ENCODE peak calls at places on chromosomes 12 and 14, in four cellular contexts. B is H1, Y is K562, D is A549. V is an unnamed sample.

GRCh38 chr12:90809941-90810340 is 145.0 kb downstream of the CCER1 start:
- DNase-seq in B (no peak), Y (no peak), D (no peak), V (no peak)

GRCh38 chr12:108340037-108340436 is 926 bp upstream of the CMKLR1 start:
- DNase-seq in B (no peak), Y (no peak), D (no peak), V (no peak)

GRCh38 chr12:121145221-121145620 is 12.5 kb downstream of the P2RX7 start:
- DNase-seq in B (no peak), Y (no peak), D (no peak), V (no peak)

GRCh38 chr14:92315050-92315785 is 7.7 kb upstream of the SLC24A4 start:
- DNase-seq in B (no peak), Y (no peak), D (no peak), V (no peak)

GRCh38 chr14:49975286-49975685 is 82.4 kb downstream of the ARF6 start:
- DNase-seq in B (no peak), Y (no peak), D (no peak), V (no peak)

GRCh38 chr12:53600490-53601295 is 25.5 kb downstream of the ATF7 start:
- DNase-seq in B (no peak), Y (no peak), D (no peak), V (no peak)

GRCh38 chr14:92847220-92848148 is 53.4 kb downstream of the GOLGA5 start:
- DNase-seq in B (no peak), Y (no peak), D (no peak), V (no peak)

GRCh38 chr12:126191037-126191891 is 1126.0 kb downstream of the AACS start:
- DNase-seq in B (peak; percentile 74), Y (no peak), D (no peak), V (no peak)

GRCh38 chr14:76958975-76959710 is 69.4 kb downstream of the IRF2BPL start:
- DNase-seq in B (no peak), Y (peak; percentile 56), D (no peak), V (peak; percentile 81)

GRCh38 chr12:28708918-28709371 is 440.1 kb upstream of the FAR2 start:
- DNase-seq in B (no peak), Y (no peak), D (no peak), V (no peak)

GRCh38 chr12:102430661-102431060 is 49.7 kb downstream of the IGF1 start:
- DNase-seq in B (no peak), Y (no peak), D (no peak), V (no peak)

GRCh38 chr14:74933925-74934435 is 10.9 kb upstream of the RPS6KL1 start:
- DNase-seq in B (no peak), Y (no peak), D (no peak), V (no peak)

GRCh38 chr14:100726812-100727564 is at the start of gene DLK1:
- DNase-seq in B (no peak), Y (peak; percentile 72), D (no peak), V (no peak)

GRCh38 chr14:55518391-55518790 is 61.6 kb upstream of the KTN1 start:
- DNase-seq in B (no peak), Y (no peak), D (no peak), V (no peak)

GRCh38 chr12:67645571-67645970 is 3.0 kb upstream of the DYRK2 start:
- DNase-seq in B (no peak), Y (no peak), D (no peak), V (no peak)

GRCh38 chr12:124611559-124612391 is 44.4 kb upstream of the NCOR2 start:
- DNase-seq in B (no peak), Y (no peak), D (no peak), V (no peak)

GRCh38 chr12:53961025-53961761 is 6.5 kb downstream of the HOXC12 start:
- DNase-seq in B (no peak), Y (no peak), D (no peak), V (no peak)

GRCh38 chr14:34035177-34035933 is 84.5 kb upstream of the EGLN3 start:
- DNase-seq in B (no peak), Y (no peak), D (no peak), V (peak; percentile 95)

GRCh38 chr12:66197413-66198055 is 8.5 kb downstream of the IRAK3 start:
- DNase-seq in B (no peak), Y (no peak), D (no peak), V (no peak)

GRCh38 chr12:64104376-64104775 is 117.7 kb downstream of the KICS2 start:
- DNase-seq in B (no peak), Y (no peak), D (no peak), V (no peak)

GRCh38 chr14:86673523-86673969 is 1143.6 kb downstream of the FLRT2 start:
- DNase-seq in B (no peak), Y (no peak), D (no peak), V (peak; percentile 75)

GRCh38 chr12:11771895-11772502 is 122.5 kb downstream of the ETV6 start:
- DNase-seq in B (no peak), Y (no peak), D (no peak), V (no peak)

GRCh38 chr12:103495158-103495782 is 498 bp downstream of the C12orf42 start:
- DNase-seq in B (peak; percentile 82), Y (peak; percentile 36), D (peak; percentile 36), V (no peak)

GRCh38 chr12:53652366-53652765 is 23.5 kb downstream of the ATP5MC2 start:
- DNase-seq in B (no peak), Y (no peak), D (no peak), V (no peak)

GRCh38 chr12:81573228-81573627 is 185.9 kb downstream of the PPFIA2 start:
- DNase-seq in B (no peak), Y (no peak), D (no peak), V (no peak)

GRCh38 chr12:53218551-53219114 is 11.6 kb upstream of the ITGB7 start:
- DNase-seq in B (no peak), Y (no peak), D (no peak), V (no peak)

GRCh38 chr12:132955094-132955932 is 793 bp downstream of the ZNF605 start:
- DNase-seq in B (peak; percentile 66), Y (peak; percentile 12), D (peak; percentile 21), V (peak; percentile 61)

GRCh38 chr14:30077946-30078345 is 150.3 kb upstream of the PRKD1 start:
- DNase-seq in B (no peak), Y (no peak), D (no peak), V (no peak)
- TF ChIP-seq PHF8 in B (no peak), Y (no peak), D (no peak), V (no peak)

GRCh38 chr12:93922583-93923006 is 225.8 kb upstream of the PLXNC1 start:
- DNase-seq in B (no peak), Y (peak; percentile 33), D (peak; percentile 21), V (no peak)

GRCh38 chr12:93918262-93918661 is 230.1 kb upstream of the PLXNC1 start:
- DNase-seq in B (no peak), Y (no peak), D (no peak), V (no peak)

GRCh38 chr12:93918900-93919299 is 229.5 kb upstream of the PLXNC1 start:
- DNase-seq in B (no peak), Y (no peak), D (no peak), V (no peak)

GRCh38 chr12:93924367-93924766 is 224.0 kb upstream of the PLXNC1 start:
- DNase-seq in B (no peak), Y (no peak), D (no peak), V (no peak)

GRCh38 chr12:93921511-93921910 is 226.9 kb upstream of the PLXNC1 start:
- DNase-seq in B (no peak), Y (no peak), D (no peak), V (no peak)
- TF ChIP-seq PHF8 in B (no peak), Y (no peak), D (no peak), V (no peak)

GRCh38 chr12:10190558-10191388 is 11.9 kb downstream of the TMEM52B start:
- DNase-seq in B (peak; percentile 53), Y (peak; percentile 34), D (peak; percentile 75), V (peak; percentile 40)
- TF ChIP-seq PHF8 in B (no peak), Y (no peak), D (no peak), V (no peak)

DNA sequence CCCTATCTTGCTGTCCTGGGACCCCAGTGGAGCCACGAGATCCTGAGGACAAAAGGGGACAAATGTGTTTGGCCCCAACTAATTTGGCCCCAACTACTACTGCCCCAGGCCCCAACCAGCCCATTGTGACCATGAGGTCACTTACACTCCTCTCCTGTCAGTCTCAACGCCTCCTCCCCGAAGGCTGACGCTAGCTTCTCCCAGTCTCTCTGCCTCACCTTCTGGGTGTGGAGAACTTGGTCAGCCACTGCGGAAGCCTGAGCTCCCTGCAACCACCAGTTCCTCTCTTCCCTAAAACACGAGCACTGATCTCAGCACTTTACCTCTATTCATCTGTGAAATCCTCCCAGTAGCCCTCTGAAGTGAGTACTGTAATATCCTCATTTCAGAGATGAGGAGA is 13.3 kb downstream of the FAM181A start:
- DNase-seq in B (no peak), Y (no peak), D (no peak), V (no peak)
- TF ChIP-seq PHF8 in B (no peak), Y (no peak), D (no peak), V (no peak)

DNA sequence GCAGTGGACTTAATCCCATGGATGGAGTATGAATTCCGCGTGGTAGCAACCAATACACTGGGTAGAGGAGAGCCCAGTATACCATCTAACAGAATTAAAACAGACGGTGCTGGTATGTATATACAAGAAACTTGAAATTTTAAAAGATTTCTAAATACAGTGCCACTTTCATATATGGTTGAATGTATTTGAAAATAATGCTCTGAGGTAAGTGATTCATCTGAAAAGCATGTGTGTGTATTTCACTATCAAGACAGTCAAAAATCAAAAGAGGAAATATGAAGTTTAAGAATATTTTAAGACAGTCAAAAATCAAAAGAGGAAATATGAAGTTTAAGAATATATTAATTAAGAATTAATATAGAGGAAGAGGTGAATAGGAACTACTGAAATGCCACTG is 195.0 kb upstream of the PDZRN4 start:
- DNase-seq in B (no peak), Y (no peak), D (no peak), V (no peak)
- TF ChIP-seq PHF8 in B (no peak), Y (no peak), D (no peak), V (no peak)

DNA sequence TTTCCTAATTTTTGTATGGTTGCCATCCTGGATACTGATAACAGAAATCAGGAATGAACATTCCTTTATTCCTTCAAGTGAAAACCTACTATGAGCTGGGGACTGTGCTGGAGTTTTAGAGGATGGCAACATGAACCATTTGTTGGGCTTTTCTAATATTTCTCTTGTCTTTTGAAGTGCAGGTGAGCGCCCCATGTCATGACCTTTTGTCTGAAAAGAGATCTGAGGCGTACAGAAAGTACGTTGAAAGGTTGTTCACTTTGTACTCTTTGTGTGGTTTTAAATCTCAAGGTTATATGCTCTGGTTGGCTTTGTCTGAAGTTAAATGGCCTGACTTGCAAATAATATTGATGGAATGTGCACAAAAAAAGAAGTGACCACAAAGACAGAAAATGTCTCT is 79.0 kb downstream of the GAS2L3 start:
- DNase-seq in B (no peak), Y (no peak), D (no peak), V (peak; percentile 67)
- TF ChIP-seq PHF8 in B (no peak), Y (no peak), D (no peak), V (no peak)

DNA sequence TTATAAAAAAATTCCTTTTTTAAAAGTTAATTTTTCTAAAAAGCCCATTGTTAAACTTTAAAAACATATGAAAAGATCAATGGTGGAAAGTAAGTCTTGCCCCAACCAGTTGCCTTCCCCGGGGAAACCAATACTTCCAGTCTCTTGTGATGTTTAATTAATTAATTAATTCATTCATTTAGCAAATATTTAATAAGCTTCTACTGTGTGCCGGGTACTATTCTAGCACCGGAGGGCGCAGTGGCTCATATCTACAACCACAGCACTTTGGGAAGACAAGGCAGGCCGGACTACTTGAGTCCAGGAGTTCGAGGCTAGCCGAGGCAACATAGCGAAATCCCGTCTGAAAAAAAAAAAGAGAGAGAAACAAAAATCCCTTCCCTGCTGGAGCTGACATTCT is 87.4 kb downstream of the HECTD4 start:
- DNase-seq in B (no peak), Y (peak; percentile 23), D (no peak), V (peak; percentile 18)
- TF ChIP-seq PHF8 in B (no peak), Y (no peak), D (no peak), V (no peak)

GRCh38 chr14:61184117-61184516 is 97.0 kb downstream of the TMEM30B start:
- DNase-seq in B (no peak), Y (no peak), D (no peak), V (no peak)
- TF ChIP-seq PHF8 in B (no peak), Y (no peak), D (no peak), V (no peak)